ENCODE peak calls at places on chromosomes 13 and 19, in four cellular contexts. G, T, E and Q are unnamed samples.

GRCh38 chr13:109684836-109685602 is 101.4 kb downstream of the IRS2 start:
- DNase-seq in G (peak), T (peak), E (peak), Q (no peak)

GRCh38 chr13:31409678-31410356 is 210.0 kb downstream of the B3GLCT start:
- DNase-seq in G (no peak), T (peak), E (no peak), Q (no peak)

GRCh38 chr19:17385878-17386611 is 8.0 kb downstream of the CCDC194 start:
- DNase-seq in G (peak), T (peak), E (peak), Q (no peak)

GRCh38 chr13:67238277-67238859 is 8.2 kb upstream of the PCDH9 start:
- DNase-seq in G (no peak), T (peak), E (no peak), Q (no peak)

GRCh38 chr19:53659292-53659691 is 27.5 kb downstream of the DPRX start:
- DNase-seq in G (peak), T (peak), E (no peak), Q (no peak)

GRCh38 chr13:40063278-40063698 is 407.8 kb downstream of the COG6 start:
- DNase-seq in G (no peak), T (no peak), E (no peak), Q (no peak)

GRCh38 chr13:37919329-37919880 is 49.8 kb upstream of the TRPC4 start:
- DNase-seq in G (no peak), T (no peak), E (no peak), Q (no peak)

GRCh38 chr19:6750062-6750461 is 10.6 kb downstream of the TRIP10 start:
- DNase-seq in G (no peak), T (no peak), E (no peak), Q (peak)

GRCh38 chr13:81051873-81052272 is 710.9 kb upstream of the SPRY2 start:
- DNase-seq in G (no peak), T (no peak), E (no peak), Q (no peak)

GRCh38 chr13:71786815-71787214 is 80.2 kb downstream of the DACH1 start:
- DNase-seq in G (no peak), T (no peak), E (no peak), Q (no peak)

GRCh38 chr19:1874554-1875185 is 10.6 kb downstream of the ABHD17A start:
- DNase-seq in G (no peak), T (no peak), E (no peak), Q (no peak)

GRCh38 chr19:11054200-11054599 is 35.1 kb upstream of the LDLR start:
- DNase-seq in G (no peak), T (no peak), E (no peak), Q (no peak)

GRCh38 chr19:15935167-15935702 is 906 bp upstream of the CYP4F11 start:
- DNase-seq in G (no peak), T (no peak), E (no peak), Q (no peak)

GRCh38 chr19:18049390-18049789 is 37.3 kb downstream of the IL12RB1 start:
- DNase-seq in G (peak), T (no peak), E (peak), Q (peak)

GRCh38 chr19:7391218-7391670 is 42.5 kb downstream of the ARHGEF18 start:
- DNase-seq in G (no peak), T (peak), E (peak), Q (no peak)

GRCh38 chr13:97544041-97544765 is 110.2 kb downstream of the RAP2A start:
- DNase-seq in G (no peak), T (no peak), E (no peak), Q (no peak)

GRCh38 chr19:532578-533484 is 1.3 kb downstream of the CDC34 start:
- DNase-seq in G (peak), T (peak), E (peak), Q (no peak)

GRCh38 chr19:35039881-35040456 is 1.6 kb upstream of the HPN start:
- DNase-seq in G (no peak), T (no peak), E (no peak), Q (no peak)

GRCh38 chr19:10105241-10106099 is 692 bp upstream of the PPAN start:
- DNase-seq in G (no peak), T (no peak), E (no peak), Q (no peak)

GRCh38 chr13:106348032-106348431 is 187.4 kb downstream of the EFNB2 start:
- DNase-seq in G (no peak), T (peak), E (peak), Q (no peak)

GRCh38 chr19:6273701-6274601 is 5.8 kb downstream of the MLLT1 start:
- DNase-seq in G (peak), T (peak), E (peak), Q (peak)

GRCh38 chr13:72643339-72643989 is 84.0 kb downstream of the MZT1 start:
- DNase-seq in G (peak), T (peak), E (peak), Q (no peak)

GRCh38 chr13:54445865-54446264 is 1417.3 kb downstream of the OLFM4 start:
- DNase-seq in G (no peak), T (no peak), E (no peak), Q (no peak)

GRCh38 chr19:9144920-9145319 is 4.7 kb downstream of the ZNF317 start:
- DNase-seq in G (no peak), T (no peak), E (no peak), Q (no peak)

GRCh38 chr13:59452189-59452588 is 711.5 kb downstream of the DIAPH3 start:
- DNase-seq in G (no peak), T (no peak), E (no peak), Q (no peak)

GRCh38 chr13:99806671-99807070 is 164.9 kb downstream of the ZIC5 start:
- DNase-seq in G (no peak), T (no peak), E (no peak), Q (no peak)

GRCh38 chr19:16462757-16463250 is 9.0 kb downstream of the EPS15L1 start:
- DNase-seq in G (peak), T (no peak), E (no peak), Q (no peak)

GRCh38 chr13:39941236-39941635 is 285.8 kb downstream of the COG6 start:
- DNase-seq in G (no peak), T (no peak), E (no peak), Q (no peak)

GRCh38 chr13:112700291-112701060 is 10.6 kb downstream of the ATP11A start:
- DNase-seq in G (no peak), T (no peak), E (no peak), Q (peak)

GRCh38 chr19:33375156-33375744 is 1.7 kb downstream of the CEBPG start:
- DNase-seq in G (no peak), T (no peak), E (no peak), Q (no peak)

GRCh38 chr13:19860884-19861655 is 2.4 kb downstream of the ZMYM5 start:
- DNase-seq in G (no peak), T (peak), E (peak), Q (no peak)

GRCh38 chr13:76812971-76813691 is 73.1 kb downstream of the KCTD12 start:
- DNase-seq in G (no peak), T (no peak), E (no peak), Q (no peak)

GRCh38 chr19:33477781-33478180 is 43.8 kb downstream of the PEPD start:
- DNase-seq in G (no peak), T (no peak), E (peak), Q (no peak)

GRCh38 chr19:374886-375235 is 30.3 kb upstream of the MIER2 start:
- DNase-seq in G (no peak), T (no peak), E (no peak), Q (peak)

GRCh38 chr13:25951831-25952230 is 100.0 kb downstream of the SHISA2 start:
- DNase-seq in G (no peak), T (no peak), E (no peak), Q (no peak)

GRCh38 chr19:28350037-28350436 is 862.9 kb downstream of the UQCRFS1 start:
- DNase-seq in G (no peak), T (no peak), E (no peak), Q (no peak)

GRCh38 chr13:20049558-20050473 is 91.3 kb downstream of the ZMYM2 start:
- DNase-seq in G (no peak), T (no peak), E (no peak), Q (no peak)

DNA sequence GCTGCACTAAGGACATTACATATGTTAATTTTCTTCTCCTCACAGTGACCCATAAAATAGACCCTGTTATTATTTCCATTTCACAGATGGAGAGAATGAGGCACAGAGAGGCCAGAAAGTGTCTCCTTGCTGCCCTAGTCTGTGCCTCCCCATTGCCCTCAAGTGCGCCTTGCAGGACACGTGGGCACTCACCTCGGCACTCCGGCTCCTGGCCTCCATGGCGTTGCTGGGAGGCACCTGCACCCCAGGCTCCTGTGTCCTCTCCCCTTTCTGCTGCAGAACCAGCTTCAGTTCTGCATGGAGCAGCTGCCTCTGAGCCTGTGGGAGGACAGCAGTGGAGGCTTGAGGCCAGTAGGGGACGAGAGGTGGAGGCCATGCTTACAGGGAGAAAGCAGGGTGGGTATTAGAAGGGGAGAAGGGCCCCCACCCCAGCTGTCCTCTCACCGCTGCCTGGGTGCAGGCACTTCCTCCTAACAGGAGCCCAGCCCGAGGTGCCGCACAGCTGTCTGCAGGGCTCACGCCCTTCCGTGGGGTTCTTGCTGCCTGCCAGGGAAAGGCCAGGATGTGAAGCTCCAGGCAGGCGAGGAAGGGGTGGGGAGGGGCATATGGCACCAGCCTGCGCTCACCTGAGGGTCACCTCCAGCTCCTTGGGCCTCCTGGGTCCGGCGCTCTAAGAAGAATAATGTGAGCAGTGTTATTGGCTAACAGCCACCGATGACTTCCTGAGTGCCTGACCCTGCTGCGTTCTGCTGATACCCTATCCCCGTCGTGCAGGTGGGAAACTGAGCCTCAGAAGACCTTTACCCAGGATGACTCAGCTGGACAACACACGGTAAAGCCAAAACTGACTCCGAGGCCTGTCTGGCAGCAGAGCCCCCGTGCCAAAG is 5.2 kb downstream of the PRX start:
- DNase-seq in G (no peak), T (no peak), E (no peak), Q (no peak)
- H3K4me3 ChIP-seq in G (no peak), T (no peak), E (no peak), Q (no peak)

GRCh38 chr19:45773384-45773783 is 4.3 kb upstream of the SIX5 start:
- DNase-seq in G (no peak), T (no peak), E (no peak), Q (no peak)
- H3K27ac ChIP-seq in G (no peak), T (no peak), E (no peak), Q (peak)

GRCh38 chr19:45444318-45445041 is 20.8 kb upstream of the ERCC1 start:
- DNase-seq in G (peak), T (peak), E (peak), Q (peak)
- TF ChIP-seq CTCF in G (no peak), T (no peak), E (no peak), Q (no peak)

GRCh38 chr19:48169585-48169973 is 565 bp downstream of the LIG1 start:
- DNase-seq in G (peak), T (peak), E (peak), Q (peak)

GRCh38 chr19:48170817-48171347 is 402 bp downstream of the ZSWIM9 start:
- DNase-seq in G (no peak), T (no peak), E (no peak), Q (no peak)

GRCh38 chr19:48169974-48170803 is at the start of the genes LIG1 and ZSWIM9:
- DNase-seq in G (peak), T (peak), E (peak), Q (peak)

GRCh38 chr19:48174445-48175030 is 4.1 kb downstream of the ZSWIM9 start:
- DNase-seq in G (no peak), T (no peak), E (no peak), Q (no peak)

GRCh38 chr19:48171584-48172170 is 1.2 kb downstream of the ZSWIM9 start:
- DNase-seq in G (no peak), T (no peak), E (no peak), Q (no peak)
- H3K4me3 ChIP-seq in G (no peak), T (peak), E (no peak), Q (no peak)

GRCh38 chr19:48746738-48747575 is at the start of gene IZUMO1:
- DNase-seq in G (peak), T (peak), E (peak), Q (no peak)
- H3K27ac ChIP-seq in G (peak), T (peak), E (peak), Q (peak)